ENCODE peak calls at places on chromosome 18, in eight cellular contexts. C is Peyer's patch, M is ovary, H is tibial nerve, B is body of pancreas, V is A549, W is breast epithelium, R is IMR-90. P is an unnamed sample.

GRCh38 chr18:51278045-51278649 is 80.7 kb upstream of the MEX3C start:
- DNase-seq in C (no peak), M (no peak), H (no peak), B (peak; percentile 75), V (peak; percentile 21), W (no peak), R (no peak), P (peak; percentile 30)

GRCh38 chr18:44411971-44412370 is 268.7 kb upstream of the SETBP1 start:
- DNase-seq in C (no peak), M (no peak), H (no peak), B (no peak), V (no peak), W (no peak), R (no peak), P (no peak)

GRCh38 chr18:53093650-53094049 is 753.7 kb downstream of the DCC start:
- DNase-seq in C (no peak), M (no peak), H (no peak), B (no peak), V (no peak), W (no peak), R (no peak), P (no peak)

GRCh38 chr18:31161757-31162418 is 768 bp downstream of the DSC1 start:
- DNase-seq in C (no peak), M (no peak), H (no peak), B (no peak), V (no peak), W (no peak), R (no peak), P (no peak)

GRCh38 chr18:23141022-23141999 is 6.0 kb downstream of the CABLES1 start:
- DNase-seq in C (no peak), M (peak; percentile 34), H (no peak), B (peak; percentile 83), V (no peak), W (no peak), R (no peak), P (no peak)

GRCh38 chr18:75625966-75626365 is 198.5 kb upstream of the SMIM21 start:
- DNase-seq in C (no peak), M (no peak), H (no peak), B (no peak), V (no peak), W (no peak), R (peak; percentile 5), P (no peak)

GRCh38 chr18:36352384-36352783 is 54.9 kb downstream of the FHOD3 start:
- DNase-seq in C (no peak), M (no peak), H (no peak), B (peak; percentile 68), V (no peak), W (no peak), R (peak; percentile 95), P (peak; percentile 41)

GRCh38 chr18:68275616-68276015 is 439.3 kb downstream of the TMX3 start:
- DNase-seq in C (no peak), M (no peak), H (no peak), B (no peak), V (no peak), W (no peak), R (peak; percentile 93), P (no peak)

GRCh38 chr18:31217455-31217854 is 54.8 kb upstream of the DSC1 start:
- DNase-seq in C (no peak), M (no peak), H (no peak), B (peak; percentile 60), V (no peak), W (no peak), R (no peak), P (no peak)

GRCh38 chr18:21404426-21404825 is 162.4 kb downstream of the GREB1L start:
- DNase-seq in C (no peak), M (no peak), H (no peak), B (no peak), V (no peak), W (no peak), R (no peak), P (no peak)

GRCh38 chr18:9851511-9851910 is 34.3 kb upstream of the TXNDC2 start:
- DNase-seq in C (no peak), M (no peak), H (no peak), B (no peak), V (no peak), W (no peak), R (no peak), P (no peak)

GRCh38 chr18:9848170-9848854 is 37.5 kb upstream of the TXNDC2 start:
- DNase-seq in C (no peak), M (no peak), H (no peak), B (no peak), V (no peak), W (no peak), R (no peak), P (no peak)

GRCh38 chr18:9852266-9853081 is 33.3 kb upstream of the TXNDC2 start:
- DNase-seq in C (no peak), M (no peak), H (no peak), B (no peak), V (no peak), W (no peak), R (no peak), P (no peak)

GRCh38 chr18:9850297-9850696 is 35.5 kb upstream of the TXNDC2 start:
- DNase-seq in C (no peak), M (no peak), H (no peak), B (no peak), V (no peak), W (no peak), R (no peak), P (no peak)

GRCh38 chr18:9849407-9849961 is 36.3 kb upstream of the TXNDC2 start:
- DNase-seq in C (no peak), M (no peak), H (no peak), B (no peak), V (no peak), W (no peak), R (no peak), P (no peak)
- TF ChIP-seq POLR2A in C (no peak), M (no peak), H (no peak), B (no peak), V (no peak), W (no peak), R (no peak), P (no peak)

GRCh38 chr18:62611395-62612241 is 88.8 kb downstream of the ZCCHC2 start:
- DNase-seq in C (no peak), M (peak; percentile 44), H (no peak), B (no peak), V (no peak), W (no peak), R (no peak), P (no peak)

GRCh38 chr18:62612721-62613120 is 89.9 kb downstream of the ZCCHC2 start:
- DNase-seq in C (no peak), M (no peak), H (no peak), B (no peak), V (no peak), W (no peak), R (no peak), P (no peak)

GRCh38 chr18:62610509-62611394 is 87.9 kb downstream of the ZCCHC2 start:
- DNase-seq in C (no peak), M (peak; percentile 24), H (no peak), B (peak; percentile 15), V (no peak), W (no peak), R (no peak), P (no peak)

GRCh38 chr18:62614499-62614898 is 91.7 kb downstream of the ZCCHC2 start:
- DNase-seq in C (no peak), M (no peak), H (no peak), B (no peak), V (no peak), W (no peak), R (no peak), P (no peak)

GRCh38 chr18:62612246-62612645 is 89.4 kb downstream of the ZCCHC2 start:
- DNase-seq in C (no peak), M (no peak), H (no peak), B (no peak), V (no peak), W (no peak), R (no peak), P (no peak)
- TF ChIP-seq POLR2A in C (no peak), M (no peak), H (no peak), B (no peak), V (no peak), W (no peak), R (no peak), P (no peak)

DNA sequence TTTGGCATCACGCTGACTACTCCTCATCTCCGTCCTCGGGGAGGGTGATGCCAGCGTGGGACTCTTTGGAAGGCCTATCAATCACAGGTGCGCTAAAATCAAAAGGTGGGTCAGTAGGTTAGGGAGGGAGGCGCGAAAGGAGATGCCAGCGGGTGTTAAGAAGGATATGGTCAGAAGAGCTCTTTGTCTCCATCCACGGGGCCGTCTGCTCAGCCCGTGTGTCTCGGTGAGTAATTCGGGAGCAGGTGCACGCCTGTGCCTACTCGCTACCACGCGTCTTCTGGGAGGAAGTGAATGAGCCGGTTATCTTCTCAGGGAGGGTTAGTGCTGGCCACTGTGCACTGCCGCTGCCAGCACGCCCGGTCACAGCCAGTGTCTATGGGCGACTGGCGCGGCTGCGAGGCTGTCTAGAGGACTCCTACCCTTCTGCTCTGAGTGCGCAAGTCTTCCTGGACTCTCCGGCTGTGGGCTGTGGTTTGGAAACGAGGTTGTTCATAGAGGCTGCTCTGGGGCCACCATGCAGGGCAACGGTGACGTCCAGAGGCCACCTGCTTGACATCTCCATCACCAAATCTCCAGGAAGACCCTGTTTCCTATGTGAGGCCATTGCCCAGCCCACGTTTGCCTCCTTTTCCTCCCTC is 153.4 kb downstream of the MBP start:
- DNase-seq in C (peak; percentile 14), M (peak; percentile 4), H (no peak), B (no peak), V (no peak), W (no peak), R (no peak), P (no peak)
- TF ChIP-seq POLR2A in C (no peak), M (no peak), H (no peak), B (no peak), V (no peak), W (no peak), R (no peak), P (no peak)

GRCh38 chr18:12657849-12658829 is at the start of gene SPIRE1:
- DNase-seq in C (no peak), M (peak; percentile 57), H (peak; percentile 59), B (peak; percentile 80), V (peak; percentile 22), W (peak; percentile 28), R (peak; percentile 52), P (peak; percentile 69)
- TF ChIP-seq POLR2A in C (no peak), M (peak; percentile 36), H (peak; percentile 81), B (peak; percentile 57), V (peak; percentile 59), W (no peak), R (no peak), P (peak; percentile 69)

P was measured in H54.